ENCODE peak calls at places on chromosomes 6 and 20, in eight cellular contexts. W, G, I, T, L, O, M and P are unnamed samples.

GRCh38 chr6:36326351-36326995 is 10.2 kb downstream of the BNIP5 start:
- DNase-seq in W (no peak), G (no peak), I (no peak), T (no peak), L (no peak), O (no peak), M (peak; percentile 27), P (no peak)

GRCh38 chr6:144595266-144595665 is 310.1 kb downstream of the UTRN start:
- DNase-seq in W (no peak), G (no peak), I (no peak), T (peak; percentile 91), L (no peak), O (no peak), M (peak; percentile 35), P (no peak)

GRCh38 chr6:109349419-109349987 is 32.8 kb downstream of the CD164 start:
- DNase-seq in W (peak; percentile 91), G (peak; percentile 10), I (no peak), T (peak; percentile 67), L (no peak), O (no peak), M (peak; percentile 82), P (no peak)

GRCh38 chr6:41937472-41937871 is 4.1 kb downstream of the CCND3 start:
- DNase-seq in W (no peak), G (no peak), I (no peak), T (no peak), L (no peak), O (no peak), M (no peak), P (no peak)

GRCh38 chr6:152368761-152369624 is 268.2 kb downstream of the SYNE1 start:
- DNase-seq in W (no peak), G (no peak), I (peak; percentile 45), T (no peak), L (no peak), O (peak; percentile 65), M (peak; percentile 35), P (no peak)

GRCh38 chr20:46324960-46325703 is 16.8 kb upstream of the CDH22 start:
- DNase-seq in W (peak; percentile 57), G (no peak), I (no peak), T (no peak), L (no peak), O (no peak), M (peak; percentile 7), P (no peak)

GRCh38 chr6:4134841-4135664 is at the start of gene ECI2:
- DNase-seq in W (peak; percentile 84), G (peak; percentile 64), I (peak; percentile 75), T (peak; percentile 53), L (no peak), O (peak; percentile 77), M (peak; percentile 27), P (peak; percentile 39)

GRCh38 chr6:104325341-104326172 is 534.2 kb downstream of the HACE1 start:
- DNase-seq in W (peak; percentile 13), G (no peak), I (no peak), T (no peak), L (peak; percentile 22), O (no peak), M (no peak), P (no peak)

GRCh38 chr6:35354361-35355135 is 12.2 kb downstream of the PPARD start:
- DNase-seq in W (no peak), G (no peak), I (no peak), T (peak; percentile 46), L (no peak), O (no peak), M (peak; percentile 68), P (no peak)

GRCh38 chr6:138004423-138005287 is 102.6 kb downstream of the PERP start:
- DNase-seq in W (peak; percentile 69), G (no peak), I (no peak), T (peak; percentile 16), L (peak; percentile 32), O (no peak), M (peak; percentile 41), P (no peak)

GRCh38 chr6:136736281-136736960 is 55.9 kb downstream of the MAP3K5 start:
- DNase-seq in W (no peak), G (no peak), I (no peak), T (peak; percentile 41), L (no peak), O (no peak), M (no peak), P (no peak)

GRCh38 chr6:128239898-128240509 is 280.4 kb downstream of the PTPRK start:
- DNase-seq in W (no peak), G (no peak), I (no peak), T (no peak), L (no peak), O (no peak), M (no peak), P (no peak)

GRCh38 chr6:112639436-112639835 is 292.3 kb downstream of the RFPL4B start:
- DNase-seq in W (no peak), G (no peak), I (no peak), T (peak; percentile 76), L (no peak), O (no peak), M (peak; percentile 91), P (no peak)

GRCh38 chr6:46983007-46983411 is 59.1 kb downstream of the ADGRF1 start:
- DNase-seq in W (no peak), G (no peak), I (no peak), T (peak; percentile 81), L (no peak), O (no peak), M (no peak), P (no peak)

GRCh38 chr20:32930701-32931100 is 72.0 kb downstream of the EFCAB8 start:
- DNase-seq in W (no peak), G (no peak), I (no peak), T (no peak), L (no peak), O (no peak), M (no peak), P (no peak)

GRCh38 chr20:16107172-16107870 is 465.9 kb downstream of the KIF16B start:
- DNase-seq in W (no peak), G (no peak), I (no peak), T (no peak), L (no peak), O (no peak), M (no peak), P (no peak)

GRCh38 chr6:89999154-89999553 is 104.9 kb downstream of the GJA10 start:
- DNase-seq in W (peak; percentile 81), G (peak; percentile 27), I (no peak), T (peak; percentile 71), L (peak; percentile 54), O (peak; percentile 22), M (peak; percentile 23), P (no peak)

GRCh38 chr6:37074053-37074827 is 68.8 kb downstream of the FGD2 start:
- DNase-seq in W (no peak), G (no peak), I (no peak), T (peak; percentile 64), L (no peak), O (peak; percentile 77), M (peak; percentile 44), P (no peak)

GRCh38 chr6:15744824-15745402 is 82.1 kb upstream of the DTNBP1 start:
- DNase-seq in W (no peak), G (no peak), I (no peak), T (no peak), L (no peak), O (no peak), M (no peak), P (no peak)

GRCh38 chr20:52572687-52573086 is 381.1 kb upstream of the ZFP64 start:
- DNase-seq in W (no peak), G (peak; percentile 14), I (no peak), T (peak; percentile 29), L (no peak), O (no peak), M (peak; percentile 5), P (no peak)

GRCh38 chr20:52578559-52578958 is 387.0 kb upstream of the ZFP64 start:
- DNase-seq in W (no peak), G (no peak), I (no peak), T (no peak), L (no peak), O (no peak), M (no peak), P (no peak)

DNA sequence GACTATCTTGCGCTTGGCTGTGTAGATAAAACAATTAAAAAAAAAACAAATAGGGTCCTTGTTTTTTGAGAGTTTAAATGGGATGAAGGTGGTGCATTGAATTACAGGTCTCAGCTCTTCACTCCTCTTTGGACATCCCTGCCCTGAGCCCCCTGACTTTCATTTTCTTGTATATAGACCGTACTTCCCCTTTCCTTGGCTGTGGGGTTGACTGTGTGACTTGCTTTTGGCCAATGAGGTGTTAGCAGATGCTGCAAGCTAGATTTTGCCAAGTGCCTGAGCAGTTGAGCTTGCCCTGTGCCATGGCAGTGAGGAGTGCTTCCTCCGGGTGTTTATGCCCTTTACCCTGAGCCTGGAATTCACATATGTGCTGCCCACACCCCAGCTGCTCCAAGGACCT is 386.1 kb upstream of the ZFP64 start:
- DNase-seq in W (no peak), G (no peak), I (no peak), T (no peak), L (no peak), O (no peak), M (no peak), P (no peak)
- H3K9me3 ChIP-seq in W (no peaks in the 10 kb centered on the region), G (no peaks in the 10 kb centered on the region), I (no peaks in the 10 kb centered on the region), T (no peaks in the 10 kb centered on the region), L (no peaks in the 10 kb centered on the region), O (no peaks in the 10 kb centered on the region), M (no peaks in the 10 kb centered on the region), P (no peaks in the 10 kb centered on the region)

GRCh38 chr20:31446084-31446819 is 5.8 kb downstream of the DEFB123 start:
- DNase-seq in W (no peak), G (no peak), I (no peak), T (no peak), L (no peak), O (no peak), M (no peak), P (no peak)
- H3K9me3 ChIP-seq in W (no peaks in the 10 kb centered on the region), G (no peaks in the 10 kb centered on the region), I (no peaks in the 10 kb centered on the region), T (no peaks in the 10 kb centered on the region), L (no peaks in the 10 kb centered on the region), O (no peaks in the 10 kb centered on the region), M (no peaks in the 10 kb centered on the region), P (no peaks in the 10 kb centered on the region)

DNA sequence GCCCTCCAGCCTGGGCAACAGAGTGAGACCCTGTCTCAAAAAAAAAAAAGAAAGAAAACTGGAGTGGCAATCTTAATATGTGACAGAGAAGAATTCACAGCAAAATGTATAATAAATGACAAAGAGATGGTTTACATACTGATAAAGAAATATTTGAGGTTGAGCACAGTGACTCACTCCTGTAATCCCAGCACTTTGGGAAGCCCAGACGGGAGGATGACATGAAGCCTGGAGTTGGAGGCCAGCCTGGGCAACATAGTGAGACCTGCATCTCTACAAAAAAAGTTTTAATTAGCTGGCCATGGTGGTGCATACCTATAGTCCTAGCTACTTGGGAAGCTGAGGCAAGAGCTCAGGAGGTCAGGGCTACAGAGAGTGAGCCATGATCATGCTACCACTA is 12.4 kb upstream of the DEFB118 start:
- DNase-seq in W (no peak), G (peak; percentile 5), I (no peak), T (peak; percentile 2), L (no peak), O (no peak), M (no peak), P (no peak)
- H3K9me3 ChIP-seq in W (no peaks in the 10 kb centered on the region), G (no peaks in the 10 kb centered on the region), I (no peaks in the 10 kb centered on the region), T (no peaks in the 10 kb centered on the region), L (no peaks in the 10 kb centered on the region), O (no peaks in the 10 kb centered on the region), M (no peaks in the 10 kb centered on the region), P (no peaks in the 10 kb centered on the region)

DNA sequence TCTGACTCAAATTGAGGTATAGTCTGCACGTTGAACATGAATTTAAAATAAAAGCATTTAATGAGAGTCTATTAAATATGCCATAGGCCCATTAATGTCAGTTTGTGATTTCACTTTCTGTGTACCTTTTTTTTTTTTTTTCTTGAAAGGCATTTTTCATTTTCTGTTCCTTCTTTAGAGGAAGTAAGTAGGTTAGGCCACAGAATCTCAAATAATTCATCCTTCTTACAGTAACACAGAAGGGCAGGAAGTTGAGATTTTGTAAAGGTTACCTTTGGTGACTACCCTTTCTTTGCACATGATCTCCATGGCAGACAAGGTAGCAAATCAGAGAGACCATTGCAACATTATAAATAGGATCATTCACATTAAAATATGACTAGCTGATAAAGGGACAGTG is 9.6 kb downstream of the L3MBTL3 start:
- DNase-seq in W (no peak), G (no peak), I (no peak), T (no peak), L (no peak), O (no peak), M (no peak), P (no peak)
- H3K9me3 ChIP-seq in W (no peaks in the 10 kb centered on the region), G (no peaks in the 10 kb centered on the region), I (no peaks in the 10 kb centered on the region), T (no peaks in the 10 kb centered on the region), L (no peaks in the 10 kb centered on the region), O (no peaks in the 10 kb centered on the region), M (no peaks in the 10 kb centered on the region), P (no peaks in the 10 kb centered on the region)